ENCODE peak calls at places on chromosomes 12 and 14, in four cellular contexts. C is stimulated activated CD4-positive, alpha-beta T cell treated with anti-CD3 and anti-CD28 coated beads, Interleukin-1b, Interleukin-23, amount 100 ng/mL, for 24 hours; L is small intestine; S is CD4-positive, alpha-beta T cell. H is an unnamed sample.

GRCh38 chr14:95535226-95536021 is 574 bp downstream of the GLRX5 start:
- DNase-seq in S (no peak), L (peak; percentile 15), C (no peak), H (no peak)

GRCh38 chr14:104331871-104332605 is 193.7 kb downstream of the KIF26A start:
- DNase-seq in C (no peak), S (no peak), L (no peak), H (peak; percentile 45)

GRCh38 chr14:56333361-56334279 is 215.4 kb downstream of the PELI2 start:
- DNase-seq in L (peak; percentile 25), S (no peak), C (no peak), H (no peak)

GRCh38 chr12:25702553-25702952 is 149.5 kb upstream of the LMNTD1 start:
- DNase-seq in C (no peak), L (no peak), S (no peak), H (no peak)

GRCh38 chr12:70722584-70723343 is 85.5 kb upstream of the PTPRB start:
- DNase-seq in L (no peak), S (no peak), C (no peak), H (no peak)

GRCh38 chr12:106670131-106670530 is 87.3 kb downstream of the RFX4 start:
- DNase-seq in C (no peak), S (no peak), L (no peak), H (no peak)

GRCh38 chr12:117525766-117526165 is 164.3 kb upstream of the NOS1 start:
- DNase-seq in C (no peak), L (no peak), S (no peak), H (no peak)

GRCh38 chr12:30188602-30189326 is 405.0 kb upstream of the TMTC1 start:
- DNase-seq in L (no peak), C (no peak), S (no peak), H (no peak)

GRCh38 chr12:93902192-93902591 is 225.0 kb downstream of the CRADD start:
- DNase-seq in C (no peak), S (no peak), L (peak; percentile 72), H (no peak)

GRCh38 chr12:130573235-130573634 is 142.9 kb downstream of the RIMBP2 start:
- DNase-seq in L (no peak), S (no peak), C (no peak), H (no peak)

GRCh38 chr14:51006781-51007211 is 62.5 kb upstream of the PYGL start:
- DNase-seq in C (no peak), L (no peak), S (no peak), H (peak; percentile 85)

GRCh38 chr14:50388256-50388931 is 8.3 kb downstream of the CDKL1 start:
- DNase-seq in S (no peak), L (peak; percentile 97), C (no peak), H (no peak)

GRCh38 chr14:67480011-67480410 is 8.5 kb downstream of the TMEM229B start:
- DNase-seq in C (no peak), L (no peak), S (no peak), H (peak; percentile 48)

GRCh38 chr14:50501642-50502041 is 30.7 kb downstream of the MAP4K5 start:
- DNase-seq in C (no peak), S (no peak), L (peak; percentile 2), H (no peak)

GRCh38 chr14:32298346-32298745 is 30.8 kb upstream of the AKAP6 start:
- DNase-seq in L (no peak), S (no peak), C (no peak), H (no peak)

GRCh38 chr12:94589591-94590001 is 60.8 kb downstream of the TMCC3 start:
- DNase-seq in S (no peak), C (no peak), L (no peak), H (no peak)

H was measured in islet precursor cell.